ENCODE peak calls at places on chromosomes 2 and 18, in five cellular contexts. Z, S, R, C and G are unnamed samples.
A peak's percentile ranks its signal among the peaks of the same experiment; 100 is the strongest.

GRCh38 chr18:7482342-7482741 is 84.8 kb upstream of the PTPRM start:
- DNase-seq in Z (no peak), S (no peak), R (no peak), C (no peak), G (no peak)

GRCh38 chr2:38158361-38159128 is 82.6 kb upstream of the CYP1B1 start:
- DNase-seq in Z (no peak), S (no peak), R (no peak), C (no peak), G (no peak)

GRCh38 chr2:217929757-217930707 is 72.8 kb downstream of the TNS1 start:
- DNase-seq in Z (no peak), S (no peak), R (no peak), C (peak; percentile 95), G (no peak)

GRCh38 chr18:26457195-26457594 is 91.2 kb downstream of the KCTD1 start:
- DNase-seq in Z (no peak), S (no peak), R (no peak), C (no peak), G (no peak)

GRCh38 chr2:138997849-138998517 is 217.8 kb upstream of the NXPH2 start:
- DNase-seq in Z (no peak), S (no peak), R (no peak), C (no peak), G (no peak)

GRCh38 chr2:138486347-138487198 is 15.0 kb upstream of the SPOPL start:
- DNase-seq in Z (no peak), S (no peak), R (no peak), C (no peak), G (no peak)

GRCh38 chr2:70678576-70679143 is 89.3 kb downstream of the ADD2 start:
- DNase-seq in Z (no peak), S (peak; percentile 72), R (no peak), C (peak; percentile 51), G (no peak)

GRCh38 chr18:32470136-32470712 is 458 bp downstream of the GAREM1 start:
- DNase-seq in Z (peak; percentile 28), S (peak; percentile 82), R (no peak), C (peak; percentile 79), G (peak; percentile 48)

GRCh38 chr2:206983156-206983875 is 44.0 kb downstream of the CPO start:
- DNase-seq in Z (no peak), S (no peak), R (no peak), C (no peak), G (no peak)

GRCh38 chr2:71466301-71467179 is 13.2 kb downstream of the DYSF start:
- DNase-seq in Z (peak; percentile 41), S (no peak), R (no peak), C (no peak), G (no peak)

GRCh38 chr2:62511636-62512035 is 5.6 kb upstream of the TMEM17 start:
- DNase-seq in Z (no peak), S (no peak), R (no peak), C (no peak), G (no peak)

GRCh38 chr18:59265246-59266018 is 7.8 kb downstream of the RAX start:
- DNase-seq in Z (peak; percentile 36), S (no peak), R (no peak), C (no peak), G (no peak)

GRCh38 chr18:26133652-26134051 is at the start of gene PSMA8:
- DNase-seq in Z (no peak), S (no peak), R (no peak), C (no peak), G (peak; percentile 12)

GRCh38 chr2:242010567-242011513 is 141.3 kb downstream of the RTP5 start:
- DNase-seq in Z (no peak), S (peak; percentile 69), R (no peak), C (peak; percentile 43), G (peak; percentile 27)

GRCh38 chr18:45677408-45677807 is 46.6 kb upstream of the SLC14A1 start:
- DNase-seq in Z (no peak), S (no peak), R (no peak), C (no peak), G (no peak)

GRCh38 chr18:35155403-35156117 is 85.3 kb upstream of the ZNF397 start:
- DNase-seq in Z (no peak), S (no peak), R (no peak), C (no peak), G (no peak)

GRCh38 chr2:143823286-143823685 is 694.1 kb downstream of the ARHGAP15 start:
- DNase-seq in Z (no peak), S (no peak), R (no peak), C (no peak), G (no peak)

GRCh38 chr2:71699428-71699827 is 246.1 kb downstream of the DYSF start:
- DNase-seq in Z (no peak), S (peak; percentile 29), R (no peak), C (no peak), G (peak; percentile 7)

GRCh38 chr18:67109535-67109934 is 407.0 kb downstream of the DSEL start:
- DNase-seq in Z (no peak), S (no peak), R (no peak), C (no peak), G (no peak)

GRCh38 chr2:17317439-17317976 is 200.7 kb downstream of the RAD51AP2 start:
- DNase-seq in Z (no peak), S (no peak), R (no peak), C (no peak), G (no peak)

GRCh38 chr2:173062806-173063205 is 12.8 kb upstream of the MAP3K20 start:
- DNase-seq in Z (no peak), S (no peak), R (no peak), C (no peak), G (no peak)

GRCh38 chr2:71889991-71890684 is 257.5 kb downstream of the CYP26B1 start:
- DNase-seq in Z (peak; percentile 30), S (peak; percentile 79), R (peak; percentile 48), C (no peak), G (no peak)

GRCh38 chr2:178205853-178206516 is 11.7 kb downstream of the OSBPL6 start:
- DNase-seq in Z (no peak), S (no peak), R (no peak), C (no peak), G (no peak)

GRCh38 chr2:201926071-201926470 is 107.6 kb upstream of the FZD7 start:
- DNase-seq in Z (no peak), S (no peak), R (no peak), C (no peak), G (no peak)

GRCh38 chr2:65361623-65362022 is 70.8 kb downstream of the SPRED2 start:
- DNase-seq in Z (no peak), S (no peak), R (no peak), C (no peak), G (no peak)

GRCh38 chr2:157699009-157699408 is 70.3 kb upstream of the ACVR1C start:
- DNase-seq in Z (no peak), S (no peak), R (no peak), C (no peak), G (no peak)

GRCh38 chr2:106288873-106289272 is 94.8 kb upstream of the UXS1 start:
- DNase-seq in Z (no peak), S (peak; percentile 28), R (no peak), C (no peak), G (no peak)

GRCh38 chr2:236309669-236310029 is 45.4 kb upstream of the ASB18 start:
- DNase-seq in Z (peak; percentile 37), S (no peak), R (no peak), C (no peak), G (no peak)

GRCh38 chr2:100013892-100014677 is 128.3 kb downstream of the AFF3 start:
- DNase-seq in Z (peak; percentile 57), S (no peak), R (no peak), C (no peak), G (peak; percentile 66)

DNA sequence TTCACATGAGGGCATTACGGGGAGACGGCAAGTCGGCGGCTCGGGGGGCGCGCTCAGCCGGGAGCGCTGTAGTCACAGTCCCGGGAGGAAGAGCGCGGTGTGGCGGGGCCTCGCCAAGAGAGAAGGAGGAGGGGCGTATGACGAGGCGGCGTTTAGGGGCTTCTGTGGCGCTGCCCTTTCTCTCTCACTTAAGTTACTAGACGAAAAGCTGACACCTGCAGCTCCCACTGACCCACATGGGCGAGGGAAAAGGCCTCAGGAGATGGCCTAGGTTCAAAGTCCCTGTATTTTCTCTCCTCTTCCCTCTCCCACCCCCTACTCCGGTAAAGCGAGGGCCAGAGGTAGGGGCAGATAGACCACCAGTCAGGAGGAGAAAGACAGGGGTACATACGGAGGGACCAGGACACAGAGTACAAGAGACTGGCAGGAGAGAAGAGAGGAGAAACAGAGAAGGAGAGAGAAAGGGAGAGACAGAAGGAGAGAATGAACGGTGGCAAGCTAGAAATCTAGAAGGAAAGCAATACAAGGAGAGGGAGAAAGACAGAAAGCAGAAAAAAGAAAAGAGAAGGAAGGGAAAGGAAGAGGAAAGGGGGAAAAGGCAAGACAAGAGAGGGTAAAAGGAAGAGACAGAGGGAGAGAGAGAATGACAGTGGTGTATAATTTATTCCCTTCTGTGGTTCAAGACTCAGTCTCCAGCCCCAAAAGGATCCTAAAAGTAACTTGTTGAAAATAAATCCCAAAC is 3.8 kb downstream of the SIX2 start:
- DNase-seq in Z (no peak), S (no peak), R (no peak), C (no peak), G (no peak)
- H3K4me3 ChIP-seq in Z (no peak overlapping the region), S (peak overlapping the region; percentile 27), R (no peak overlapping the region), C (no peak overlapping the region), G (no peak overlapping the region)

GRCh38 chr2:204725693-204726092 is 180.4 kb downstream of the PARD3B start:
- DNase-seq in Z (no peak), S (no peak), R (no peak), C (no peak), G (no peak)
- TF ChIP-seq EP300 in Z (no peak), S (no peak), R (no peak), C (no peak), G (no peak)

DNA sequence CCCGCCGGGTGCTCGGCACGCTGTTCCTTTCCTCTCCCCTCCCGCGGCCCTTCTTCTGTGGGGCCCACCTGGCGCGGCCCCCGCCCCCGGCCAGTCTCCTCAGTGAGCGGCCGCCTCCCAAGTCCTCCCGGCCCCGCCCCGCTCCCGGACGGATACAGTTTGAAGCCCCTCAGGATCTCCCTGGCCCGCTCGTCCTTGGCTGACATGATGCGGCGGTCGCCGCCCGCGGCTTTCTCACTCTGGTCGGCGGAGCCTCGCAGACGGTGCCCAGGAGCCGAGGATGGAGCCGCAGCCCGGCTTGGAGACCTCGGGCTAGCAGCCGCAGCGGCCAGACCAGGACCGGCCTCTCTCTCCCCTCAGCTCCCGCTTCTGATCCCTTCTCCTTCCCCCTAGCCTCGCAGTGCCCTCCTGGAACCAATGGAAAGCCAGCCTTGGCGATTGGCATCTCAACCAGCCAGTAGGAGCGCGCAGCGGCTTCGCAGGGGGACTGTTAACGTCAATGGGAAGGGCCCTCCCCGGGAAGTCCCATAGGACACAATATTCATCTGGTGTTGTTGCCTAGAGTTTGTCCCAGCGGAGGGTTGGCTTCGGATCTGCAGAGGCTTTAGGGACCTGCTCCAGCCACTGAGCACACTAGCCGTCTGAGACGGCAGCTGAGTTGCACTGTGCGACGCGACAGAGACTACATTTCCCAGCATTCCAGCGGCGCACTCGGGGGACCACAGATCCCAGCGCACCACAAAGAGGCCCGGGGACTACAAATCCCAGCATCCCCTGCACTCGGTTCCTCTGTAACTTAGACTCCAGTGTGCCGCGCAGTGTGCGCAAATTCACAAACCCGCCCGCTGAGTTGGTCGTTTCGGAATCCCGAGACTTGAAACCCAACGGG is at the start of gene PDE6D:
- DNase-seq in Z (peak; percentile 99), S (peak; percentile 98), R (peak; percentile 99), C (peak; percentile 99), G (peak; percentile 99)
- H3K4me1 ChIP-seq in Z (peaks cover 20% of the 10 kb centered on the region), S (peaks cover 45% of the 10 kb centered on the region), R (peaks cover 51% of the 10 kb centered on the region), C (peaks cover 42% of the 10 kb centered on the region), G (peaks cover 8% of the 10 kb centered on the region)

DNA sequence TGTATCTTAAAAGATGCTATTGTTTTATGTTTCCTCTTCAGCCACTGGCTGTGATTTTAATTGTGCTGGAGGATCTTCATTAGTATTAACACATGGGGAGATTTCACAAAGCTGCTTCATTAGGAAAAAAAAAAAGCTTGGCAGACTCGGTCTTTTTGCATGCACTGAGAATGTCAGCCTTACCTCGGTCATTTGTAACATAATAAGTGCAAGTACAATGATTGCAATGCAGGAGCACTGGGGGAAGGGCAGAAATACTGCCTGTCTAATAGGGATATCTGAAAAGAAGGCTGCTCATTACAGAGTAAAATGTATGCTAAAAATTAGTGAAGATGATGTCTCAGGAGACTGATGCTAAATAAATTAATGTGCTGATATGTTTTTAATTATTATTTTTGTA is 1.3 kb upstream of the BAZ2B start:
- DNase-seq in Z (peak; percentile 21), S (no peak), R (peak; percentile 12), C (no peak), G (no peak)
- H3K4me3 ChIP-seq in Z (peak overlapping the region; percentile 67), S (no peak overlapping the region), R (no peak overlapping the region), C (no peak overlapping the region), G (peak overlapping the region; percentile 72)